ENCODE peak calls at places on chromosomes 6 and 20, in five cellular contexts. One of them, this sample, is unnamed.

GRCh38 chr20:50381771-50382593 is 128.2 kb upstream of the PTPN1 start:
- DNase-seq in colonic mucosa: peak
- DNase-seq in stomach: no peak
- DNase-seq in kidney epithelial cell: no peak
- DNase-seq in AG04450: no peak
- DNase-seq in this sample: peak

GRCh38 chr6:38262041-38262440 is 377.7 kb downstream of the BTBD9 start:
- DNase-seq in colonic mucosa: no peak
- DNase-seq in stomach: no peak
- DNase-seq in kidney epithelial cell: peak
- DNase-seq in AG04450: peak
- DNase-seq in this sample: no peak

GRCh38 chr6:116662186-116662585 is 6.4 kb downstream of the ZUP1 start:
- DNase-seq in colonic mucosa: no peak
- DNase-seq in stomach: no peak
- DNase-seq in kidney epithelial cell: no peak
- DNase-seq in AG04450: no peak
- DNase-seq in this sample: no peak

GRCh38 chr6:128167552-128167951 is 266.7 kb upstream of the THEMIS start:
- DNase-seq in colonic mucosa: no peak
- DNase-seq in stomach: no peak
- DNase-seq in kidney epithelial cell: no peak
- DNase-seq in AG04450: no peak
- DNase-seq in this sample: no peak

GRCh38 chr20:703426-703825 is 27.8 kb upstream of the SCRT2 start:
- DNase-seq in colonic mucosa: no peak
- DNase-seq in stomach: no peak
- DNase-seq in kidney epithelial cell: no peak
- DNase-seq in AG04450: no peak
- DNase-seq in this sample: no peak

GRCh38 chr6:95352064-95352463 is 225.3 kb upstream of the MANEA start:
- DNase-seq in colonic mucosa: no peak
- DNase-seq in stomach: no peak
- DNase-seq in kidney epithelial cell: no peak
- DNase-seq in AG04450: no peak
- DNase-seq in this sample: no peak

GRCh38 chr6:16286151-16286522 is 47.8 kb downstream of the GMPR start:
- DNase-seq in colonic mucosa: no peak
- DNase-seq in stomach: no peak
- DNase-seq in kidney epithelial cell: no peak
- DNase-seq in AG04450: no peak
- DNase-seq in this sample: no peak

GRCh38 chr6:158002951-158003853 is 21.5 kb downstream of the SYNJ2 start:
- DNase-seq in colonic mucosa: peak
- DNase-seq in stomach: no peak
- DNase-seq in kidney epithelial cell: peak
- DNase-seq in AG04450: no peak
- DNase-seq in this sample: peak

GRCh38 chr6:159031826-159032225 is 13.0 kb downstream of the TAGAP start:
- DNase-seq in colonic mucosa: no peak
- DNase-seq in stomach: no peak
- DNase-seq in kidney epithelial cell: no peak
- DNase-seq in AG04450: no peak
- DNase-seq in this sample: no peak

GRCh38 chr20:37539956-37540455 is 12.3 kb upstream of the BLCAP start:
- DNase-seq in colonic mucosa: no peak
- DNase-seq in stomach: no peak
- DNase-seq in kidney epithelial cell: no peak
- DNase-seq in AG04450: no peak
- DNase-seq in this sample: no peak

GRCh38 chr20:23412026-23412425 is 9.3 kb downstream of the NAPB start:
- DNase-seq in colonic mucosa: no peak
- DNase-seq in stomach: no peak
- DNase-seq in kidney epithelial cell: no peak
- DNase-seq in AG04450: no peak
- DNase-seq in this sample: no peak

GRCh38 chr6:138869343-138869742 is 73.5 kb downstream of the ECT2L start:
- DNase-seq in colonic mucosa: no peak
- DNase-seq in stomach: no peak
- DNase-seq in kidney epithelial cell: no peak
- DNase-seq in AG04450: no peak
- DNase-seq in this sample: no peak

GRCh38 chr20:63384336-63384735 is 23.2 kb upstream of the CHRNA4 start:
- DNase-seq in colonic mucosa: no peak
- DNase-seq in stomach: no peak
- DNase-seq in kidney epithelial cell: no peak
- DNase-seq in AG04450: no peak
- DNase-seq in this sample: no peak

GRCh38 chr6:22653980-22654610 is 84.7 kb downstream of the HDGFL1 start:
- DNase-seq in colonic mucosa: no peak
- DNase-seq in stomach: no peak
- DNase-seq in kidney epithelial cell: no peak
- DNase-seq in AG04450: no peak
- DNase-seq in this sample: no peak

GRCh38 chr20:60001027-60001567 is 42.9 kb downstream of the CDH26 start:
- DNase-seq in colonic mucosa: no peak
- DNase-seq in stomach: no peak
- DNase-seq in kidney epithelial cell: no peak
- DNase-seq in AG04450: no peak
- DNase-seq in this sample: no peak

GRCh38 chr6:151063339-151063738 is 176.4 kb upstream of the AKAP12 start:
- DNase-seq in colonic mucosa: no peak
- DNase-seq in stomach: no peak
- DNase-seq in kidney epithelial cell: no peak
- DNase-seq in AG04450: no peak
- DNase-seq in this sample: no peak

GRCh38 chr6:107116328-107116892 is 1.1 kb upstream of the BEND3 start:
- DNase-seq in colonic mucosa: peak
- DNase-seq in stomach: peak
- DNase-seq in kidney epithelial cell: no peak
- DNase-seq in AG04450: no peak
- DNase-seq in this sample: no peak

GRCh38 chr6:167703781-167704180 is 122.9 kb upstream of the AFDN start:
- DNase-seq in colonic mucosa: no peak
- DNase-seq in stomach: no peak
- DNase-seq in kidney epithelial cell: no peak
- DNase-seq in AG04450: no peak
- DNase-seq in this sample: no peak

GRCh38 chr6:3013486-3013885 is 13.8 kb downstream of the NQO2 start:
- DNase-seq in colonic mucosa: no peak
- DNase-seq in stomach: peak
- DNase-seq in kidney epithelial cell: no peak
- DNase-seq in AG04450: no peak
- DNase-seq in this sample: no peak

GRCh38 chr6:84416043-84416657 is 188.7 kb upstream of the CEP162 start:
- DNase-seq in colonic mucosa: no peak
- DNase-seq in stomach: no peak
- DNase-seq in kidney epithelial cell: no peak
- DNase-seq in AG04450: no peak
- DNase-seq in this sample: no peak

GRCh38 chr20:3681352-3681930 is 369 bp downstream of the ADAM33 start:
- DNase-seq in colonic mucosa: no peak
- DNase-seq in stomach: no peak
- DNase-seq in kidney epithelial cell: no peak
- DNase-seq in AG04450: no peak
- DNase-seq in this sample: peak
- H3K4me3 ChIP-seq in colonic mucosa: peak
- H3K4me3 ChIP-seq in stomach: peak
- H3K4me3 ChIP-seq in kidney epithelial cell: peak
- H3K4me3 ChIP-seq in AG04450: peak
- H3K4me3 ChIP-seq in this sample: peak

GRCh38 chr20:43507150-43508080 is at the start of gene L3MBTL1:
- DNase-seq in colonic mucosa: peak
- DNase-seq in stomach: peak
- DNase-seq in kidney epithelial cell: peak
- DNase-seq in AG04450: no peak
- DNase-seq in this sample: peak
- H3K4me3 ChIP-seq in colonic mucosa: peak
- H3K4me3 ChIP-seq in stomach: peak
- H3K4me3 ChIP-seq in kidney epithelial cell: peak
- H3K4me3 ChIP-seq in AG04450: peak
- H3K4me3 ChIP-seq in this sample: peak

DNA sequence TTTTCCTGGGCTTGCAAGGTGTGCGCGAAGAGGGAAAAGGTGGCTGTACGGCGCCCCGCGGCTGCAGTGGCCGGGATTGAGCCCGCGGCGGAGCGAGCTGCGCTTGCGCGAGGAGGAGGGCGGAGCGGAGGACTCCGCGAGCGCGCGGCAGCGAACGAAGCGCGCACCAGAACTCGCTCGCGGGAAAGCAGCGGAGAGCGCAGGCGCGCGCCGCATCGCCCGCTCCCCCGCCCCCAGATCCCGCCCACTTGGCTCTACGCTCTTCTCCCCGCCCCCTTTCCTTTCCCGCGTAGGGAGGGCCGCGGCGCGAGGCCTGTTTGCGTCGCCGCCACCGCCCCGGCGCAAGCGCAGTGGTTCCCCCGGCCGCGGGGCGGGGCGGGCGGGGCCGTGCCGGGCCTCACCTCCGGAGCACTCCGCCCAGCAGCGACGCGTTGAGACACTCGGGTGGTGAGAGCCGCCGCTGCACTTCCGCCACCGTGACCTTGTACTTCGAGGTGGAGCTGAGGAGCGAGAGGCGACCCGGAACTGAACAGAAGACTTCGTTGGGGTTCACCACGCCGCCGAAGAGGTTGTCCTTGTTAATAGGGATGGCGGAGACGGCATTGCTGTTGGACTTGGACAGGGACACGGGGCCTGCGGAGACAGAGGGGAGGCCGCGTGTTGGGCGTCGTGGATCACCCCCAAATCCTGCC is 10.6 kb downstream of the TFAP2A start:
- DNase-seq in colonic mucosa: peak
- DNase-seq in stomach: peak
- DNase-seq in kidney epithelial cell: peak
- DNase-seq in AG04450: peak
- DNase-seq in this sample: peak
- H3K4me3 ChIP-seq in colonic mucosa: peak
- H3K4me3 ChIP-seq in stomach: peak
- H3K4me3 ChIP-seq in kidney epithelial cell: peak
- H3K4me3 ChIP-seq in AG04450: peak
- H3K4me3 ChIP-seq in this sample: peak

DNA sequence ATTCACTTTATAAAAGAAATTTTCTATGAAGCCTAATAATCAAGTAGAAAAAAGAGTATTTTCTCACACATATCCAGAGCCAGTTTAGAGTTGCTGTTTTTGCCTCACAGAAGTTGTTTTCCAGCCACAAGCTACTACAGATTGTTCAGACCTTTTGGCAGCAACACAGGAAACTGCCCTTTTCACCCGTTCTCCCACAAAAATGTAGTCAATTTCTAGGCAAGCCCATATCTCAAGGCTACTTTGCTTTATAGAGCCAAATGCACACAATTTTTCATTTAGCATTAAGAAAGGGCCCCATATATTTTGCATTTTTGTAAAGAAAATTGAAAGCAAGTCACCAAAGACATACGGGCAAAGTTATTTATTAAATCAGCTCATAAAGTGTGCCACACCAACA is 49.5 kb downstream of the EPB41L2 start:
- DNase-seq in colonic mucosa: no peak
- DNase-seq in stomach: no peak
- DNase-seq in kidney epithelial cell: no peak
- DNase-seq in AG04450: peak
- DNase-seq in this sample: no peak
- H3K4me3 ChIP-seq in colonic mucosa: no peak
- H3K4me3 ChIP-seq in stomach: no peak
- H3K4me3 ChIP-seq in kidney epithelial cell: no peak
- H3K4me3 ChIP-seq in AG04450: no peak
- H3K4me3 ChIP-seq in this sample: peak

GRCh38 chr6:33787336-33787953 is 1.5 kb downstream of the LEMD2 start:
- DNase-seq in colonic mucosa: no peak
- DNase-seq in stomach: no peak
- DNase-seq in kidney epithelial cell: no peak
- DNase-seq in AG04450: no peak
- DNase-seq in this sample: no peak

GRCh38 chr6:33786736-33787135 is 2.2 kb downstream of the LEMD2 start:
- DNase-seq in colonic mucosa: no peak
- DNase-seq in stomach: no peak
- DNase-seq in kidney epithelial cell: no peak
- DNase-seq in AG04450: no peak
- DNase-seq in this sample: no peak

GRCh38 chr6:33784787-33785186 is 4.1 kb downstream of the LEMD2 start:
- DNase-seq in colonic mucosa: no peak
- DNase-seq in stomach: no peak
- DNase-seq in kidney epithelial cell: no peak
- DNase-seq in AG04450: no peak
- DNase-seq in this sample: no peak

GRCh38 chr6:33783781-33784520 is 5.0 kb downstream of the LEMD2 start:
- DNase-seq in colonic mucosa: no peak
- DNase-seq in stomach: no peak
- DNase-seq in kidney epithelial cell: no peak
- DNase-seq in AG04450: no peak
- DNase-seq in this sample: no peak

GRCh38 chr6:33785766-33786165 is 3.2 kb downstream of the LEMD2 start:
- DNase-seq in colonic mucosa: no peak
- DNase-seq in stomach: no peak
- DNase-seq in kidney epithelial cell: no peak
- DNase-seq in AG04450: no peak
- DNase-seq in this sample: no peak
- H3K4me3 ChIP-seq in colonic mucosa: no peak
- H3K4me3 ChIP-seq in stomach: no peak
- H3K4me3 ChIP-seq in kidney epithelial cell: no peak
- H3K4me3 ChIP-seq in AG04450: no peak
- H3K4me3 ChIP-seq in this sample: no peak

DNA sequence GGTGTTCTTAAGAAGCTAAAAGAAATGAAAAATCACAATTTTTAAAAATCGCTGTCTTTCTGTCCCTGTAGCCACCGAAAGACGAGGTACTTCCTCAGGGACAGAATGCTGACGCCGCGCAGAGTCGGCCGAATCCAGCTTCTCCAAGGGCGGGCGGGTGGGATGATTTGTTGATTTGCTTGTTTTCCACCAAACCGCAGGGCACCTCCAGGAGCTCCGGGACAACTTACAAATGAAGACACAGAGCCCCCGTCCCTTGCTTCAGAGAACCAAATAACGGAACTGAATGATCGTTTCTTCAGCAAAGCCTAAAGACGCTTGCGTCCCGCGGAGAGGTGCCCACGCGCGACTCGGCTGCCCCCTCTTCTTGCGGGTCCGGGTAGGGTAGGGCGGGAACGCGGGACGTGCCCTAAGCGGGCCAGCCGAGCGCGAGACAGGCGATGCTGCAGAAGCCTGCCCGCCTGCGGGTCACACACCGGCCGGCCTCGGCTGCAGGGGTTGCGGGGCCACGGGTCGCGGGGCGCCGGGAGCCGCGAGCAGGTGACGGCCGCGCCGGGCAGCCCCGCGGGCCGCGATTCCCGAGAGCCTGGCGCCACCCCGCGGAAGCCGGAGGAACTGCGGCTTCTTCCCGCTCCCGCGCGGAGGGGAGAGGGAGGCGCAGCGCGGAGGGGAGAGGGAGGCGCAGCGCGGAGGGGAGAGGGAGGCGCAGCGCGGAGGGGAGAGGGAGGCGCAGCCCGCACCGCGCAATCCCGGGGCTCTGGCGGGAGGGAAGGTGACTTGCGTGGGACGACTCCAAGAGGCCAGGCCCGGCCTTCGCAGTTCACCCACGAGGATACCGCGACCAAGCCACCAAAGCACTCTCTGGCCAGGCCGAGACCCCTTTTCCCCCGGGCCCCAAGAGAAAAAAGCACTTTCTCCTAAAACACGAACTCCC is 7.7 kb upstream of the FOXF2 start:
- DNase-seq in colonic mucosa: peak
- DNase-seq in stomach: peak
- DNase-seq in kidney epithelial cell: no peak
- DNase-seq in AG04450: no peak
- DNase-seq in this sample: no peak
- H3K4me3 ChIP-seq in colonic mucosa: no peak
- H3K4me3 ChIP-seq in stomach: peak
- H3K4me3 ChIP-seq in kidney epithelial cell: no peak
- H3K4me3 ChIP-seq in AG04450: peak
- H3K4me3 ChIP-seq in this sample: no peak